ENCODE peak calls at places on chromosomes 5 and 9, in four cellular contexts. Z, F, M and W are unnamed samples.

GRCh38 chr9:4987996-4988421 is 2.9 kb downstream of the JAK2 start:
- DNase-seq in Z (peak; percentile 15), F (peak; percentile 2), M (peak; percentile 76), W (no peak)

GRCh38 chr5:79133121-79133656 is 21.6 kb downstream of the BHMT start:
- DNase-seq in Z (no peak), F (peak; percentile 68), M (peak; percentile 78), W (no peak)

GRCh38 chr5:177365845-177366527 is 8.3 kb downstream of the RGS14 start:
- DNase-seq in Z (no peak), F (no peak), M (no peak), W (no peak)

GRCh38 chr9:75683591-75683990 is 206.9 kb upstream of the PCSK5 start:
- DNase-seq in Z (no peak), F (no peak), M (no peak), W (no peak)

GRCh38 chr5:158045696-158046095 is 186.8 kb upstream of the CLINT1 start:
- DNase-seq in Z (no peak), F (no peak), M (no peak), W (no peak)

GRCh38 chr5:73940026-73940425 is 314.0 kb downstream of the ARHGEF28 start:
- DNase-seq in Z (no peak), F (peak; percentile 68), M (no peak), W (no peak)

GRCh38 chr9:121048618-121049017 is 1.5 kb downstream of the C5 start:
- DNase-seq in Z (no peak), F (no peak), M (no peak), W (no peak)

GRCh38 chr5:151040211-151040747 is 19.9 kb downstream of the GPX3 start:
- DNase-seq in Z (no peak), F (peak; percentile 31), M (peak; percentile 41), W (no peak)

GRCh38 chr9:130616451-130616850 is 37.1 kb downstream of the FUBP3 start:
- DNase-seq in Z (no peak), F (no peak), M (no peak), W (no peak)

GRCh38 chr5:36013182-36013581 is 22.0 kb upstream of the UGT3A1 start:
- DNase-seq in Z (no peak), F (no peak), M (no peak), W (no peak)

GRCh38 chr9:112176410-112177010 is 1.4 kb upstream of the SUSD1 start:
- DNase-seq in Z (no peak), F (no peak), M (peak; percentile 25), W (no peak)

GRCh38 chr5:104265531-104266130 is 703.0 kb upstream of the NUDT12 start:
- DNase-seq in Z (no peak), F (no peak), M (no peak), W (no peak)

GRCh38 chr5:5154733-5155132 is 14.6 kb downstream of the ADAMTS16 start:
- DNase-seq in Z (no peak), F (no peak), M (no peak), W (no peak)

GRCh38 chr5:122468351-122469111 is 156.5 kb downstream of the SNCAIP start:
- DNase-seq in Z (no peak), F (no peak), M (no peak), W (no peak)

GRCh38 chr9:127980056-127980705 is 608 bp downstream of the EEIG1 start:
- DNase-seq in Z (peak; percentile 53), F (no peak), M (no peak), W (peak; percentile 80)

GRCh38 chr9:114051281-114051680 is 26.8 kb downstream of the AMBP start:
- DNase-seq in Z (no peak), F (no peak), M (no peak), W (no peak)